ENCODE peak calls at places on chromosomes 4 and X, in eight cellular contexts. X is CD8-positive, alpha-beta memory T cell; E is CD8-positive, alpha-beta T cell; V is heart left ventricle; R is breast epithelium; W is ascending aorta; C is dorsolateral prefrontal cortex; U is uterus. M is an unnamed sample.

GRCh38 chr4:91065117-91065516 is 937.9 kb downstream of the CCSER1 start:
- DNase-seq in X (no peak), E (no peak), V (no peak), R (no peak), W (no peak), C (no peak), U (no peak), M (no peak)

GRCh38 chr4:23877758-23878229 is 12.1 kb downstream of the PPARGC1A start:
- DNase-seq in X (no peak), E (no peak), V (no peak), R (no peak), W (no peak), C (no peak), U (no peak), M (no peak)

GRCh38 chr4:156378053-156378665 is 424.5 kb upstream of the CTSO start:
- DNase-seq in X (no peak), E (no peak), V (peak; percentile 13), R (no peak), W (no peak), C (no peak), U (no peak), M (no peak)

GRCh38 chrX:68808686-68809357 is 20.0 kb upstream of the EFNB1 start:
- DNase-seq in X (no peak), E (no peak), V (peak; percentile 24), R (no peak), W (no peak), C (no peak), U (no peak), M (no peak)

GRCh38 chr4:94306713-94307112 is 35.9 kb downstream of the HPGDS start:
- DNase-seq in X (no peak), E (no peak), V (no peak), R (no peak), W (no peak), C (no peak), U (no peak), M (no peak)

GRCh38 chr4:185535818-185536729 is 767 bp upstream of the PDLIM3 start:
- DNase-seq in X (no peak), E (no peak), V (peak; percentile 42), R (peak; percentile 43), W (peak; percentile 82), C (no peak), U (peak; percentile 57), M (no peak)

GRCh38 chrX:68989865-68990606 is 161.2 kb downstream of the EFNB1 start:
- DNase-seq in X (no peak), E (no peak), V (peak; percentile 41), R (no peak), W (peak; percentile 64), C (no peak), U (peak; percentile 50), M (no peak)

GRCh38 chrX:149497626-149498025 is 7.5 kb downstream of the IDS start:
- DNase-seq in X (no peak), E (no peak), V (no peak), R (no peak), W (no peak), C (no peak), U (no peak), M (no peak)

GRCh38 chr4:177117256-177117655 is 192.4 kb upstream of the NEIL3 start:
- DNase-seq in X (no peak), E (no peak), V (no peak), R (no peak), W (no peak), C (no peak), U (no peak), M (no peak)

GRCh38 chr4:116401293-116401692 is 684.1 kb downstream of the TRAM1L1 start:
- DNase-seq in X (no peak), E (no peak), V (no peak), R (no peak), W (no peak), C (no peak), U (no peak), M (no peak)

GRCh38 chrX:64427787-64428186 is 32.5 kb upstream of the MTMR8 start:
- DNase-seq in X (no peak), E (no peak), V (no peak), R (no peak), W (no peak), C (no peak), U (no peak), M (no peak)

GRCh38 chr4:36081185-36081584 is 163.1 kb downstream of the ARAP2 start:
- DNase-seq in X (no peak), E (no peak), V (no peak), R (no peak), W (no peak), C (no peak), U (no peak), M (no peak)

DNA sequence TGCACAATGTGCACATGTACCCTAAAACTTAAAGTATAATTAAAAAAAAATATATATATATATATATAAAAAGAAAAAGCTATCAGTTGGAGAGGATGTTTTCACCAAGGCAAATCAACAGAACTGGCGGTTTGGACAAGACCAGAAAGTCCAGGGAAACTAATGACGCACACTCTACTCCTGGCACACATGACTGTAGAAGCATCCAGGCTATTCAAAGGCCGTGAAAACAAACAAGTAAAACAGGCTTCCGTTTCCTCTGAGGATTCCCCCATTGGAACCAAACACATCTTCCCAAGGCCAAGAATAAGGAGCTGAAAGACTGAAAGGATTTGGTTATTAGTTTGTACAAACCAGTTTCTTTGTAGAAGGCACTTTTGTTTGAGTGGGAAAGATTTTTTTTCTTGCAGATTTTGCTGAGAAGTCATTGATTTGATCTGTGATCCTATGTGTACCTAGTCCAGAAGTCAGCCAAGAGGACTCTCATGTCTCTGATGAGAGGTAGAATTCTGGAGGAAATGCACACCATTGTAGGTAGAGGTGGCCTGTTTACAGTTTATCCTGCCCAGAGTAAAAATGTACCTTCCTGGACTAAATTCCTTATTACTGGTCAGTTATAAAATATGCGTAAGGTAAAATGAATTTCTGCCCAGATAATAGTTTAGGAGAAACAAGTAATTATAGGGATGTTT is 66.4 kb downstream of the DMP1 start:
- DNase-seq in X (no peak), E (no peak), V (peak; percentile 77), R (peak; percentile 17), W (peak; percentile 65), C (no peak), U (peak; percentile 42), M (no peak)
- H3K27ac ChIP-seq in X (no peak overlapping the region), E (no peak overlapping the region), V (peak overlapping the region; percentile 81), R (peak overlapping the region; percentile 51), W (no peak overlapping the region), C (peak overlapping the region; percentile 31), U (no peak overlapping the region), M (no peak overlapping the region)

GRCh38 chr4:101218346-101218745 is 129.0 kb downstream of the PPP3CA start:
- DNase-seq in X (no peak), E (no peak), V (no peak), R (no peak), W (no peak), C (no peak), U (no peak), M (no peak)
- H3K27ac ChIP-seq in X (no peak overlapping the region), E (no peak overlapping the region), V (peak overlapping the region; percentile 9), R (no peak overlapping the region), W (no peak overlapping the region), C (no peak overlapping the region), U (no peak overlapping the region), M (no peak overlapping the region)

DNA sequence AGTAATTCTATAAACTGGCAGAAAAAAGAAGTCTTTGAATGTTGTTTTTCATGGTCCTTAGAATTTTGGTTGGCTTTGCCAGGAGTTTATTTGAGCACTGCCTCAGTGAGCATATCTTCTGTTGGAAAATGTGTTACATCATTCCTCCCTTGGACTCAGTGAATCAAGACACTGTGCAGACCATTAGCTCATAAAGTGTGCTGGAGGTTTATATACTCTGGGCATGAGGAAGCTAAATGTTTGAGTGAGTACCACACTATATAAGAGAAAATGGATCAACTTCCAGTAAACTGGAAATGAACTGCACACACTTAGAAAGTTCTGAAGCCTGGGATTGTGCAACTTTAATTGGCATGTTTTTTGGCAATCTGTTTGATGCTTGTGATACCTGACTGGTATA is 75.8 kb downstream of the LIMCH1 start:
- DNase-seq in X (no peak), E (no peak), V (no peak), R (no peak), W (no peak), C (no peak), U (no peak), M (no peak)
- H3K27ac ChIP-seq in X (no peak overlapping the region), E (no peak overlapping the region), V (no peak overlapping the region), R (no peak overlapping the region), W (no peak overlapping the region), C (peak overlapping the region; percentile 77), U (no peak overlapping the region), M (no peak overlapping the region)

DNA sequence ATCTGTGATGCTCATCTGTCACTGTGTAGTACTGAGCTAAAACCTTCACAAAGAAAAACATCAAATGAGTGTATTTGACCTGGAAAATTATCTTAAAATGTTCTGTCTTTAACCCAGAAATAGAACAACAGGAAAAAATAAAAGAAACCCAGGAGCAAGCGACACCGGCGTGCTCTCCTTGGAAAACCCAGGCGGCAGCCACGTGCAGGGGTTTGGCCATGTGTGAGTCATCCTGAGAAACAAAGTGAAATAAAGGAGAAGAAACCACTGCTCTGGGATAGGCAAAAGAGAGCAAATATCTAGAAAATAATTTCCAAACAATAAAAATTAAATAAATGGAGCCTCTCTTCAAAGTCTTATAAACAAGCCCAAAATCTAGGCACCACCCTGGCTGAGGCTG is 20.0 kb upstream of the TMEM128 start:
- DNase-seq in X (no peak), E (no peak), V (no peak), R (no peak), W (no peak), C (no peak), U (no peak), M (no peak)
- H3K27ac ChIP-seq in X (peak overlapping the region; percentile 100), E (peak overlapping the region; percentile 30), V (peak overlapping the region; percentile 90), R (no peak overlapping the region), W (no peak overlapping the region), C (no peak overlapping the region), U (no peak overlapping the region), M (no peak overlapping the region)

DNA sequence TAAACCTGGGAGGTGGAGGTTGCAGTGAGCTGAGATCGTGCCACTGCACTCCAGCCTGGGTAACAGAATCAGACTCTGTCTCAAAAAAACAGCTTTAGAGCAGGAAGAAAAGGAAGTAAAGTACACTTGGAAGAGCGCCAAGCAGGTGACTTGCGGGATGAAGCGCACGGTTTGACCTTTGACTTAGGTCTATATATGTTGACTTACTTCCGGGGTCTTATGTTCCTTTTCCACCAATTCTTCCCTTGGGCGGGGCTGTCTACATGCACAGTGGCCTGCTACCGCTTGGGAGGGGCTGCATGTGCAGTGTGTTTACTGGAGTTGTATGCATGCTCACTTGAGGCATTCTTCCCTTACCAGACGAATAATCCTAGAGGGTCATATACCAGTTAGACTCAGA is 108.6 kb downstream of the APOOL start:
- DNase-seq in X (no peak), E (no peak), V (no peak), R (no peak), W (no peak), C (no peak), U (no peak), M (no peak)
- H3K27ac ChIP-seq in X (no peak overlapping the region), E (no peak overlapping the region), V (no peak overlapping the region), R (no peak overlapping the region), W (no peak overlapping the region), C (no peak overlapping the region), U (no peak overlapping the region), M (no peak overlapping the region)

M was measured in caudate nucleus.